ENCODE peak calls at places on chromosome 7, in six cellular contexts. X is H1, R is mesenchymal stem cell, V is IMR-90, Z is H9, L is trophoblast cell. P is an unnamed sample.

GRCh38 chr7:13979671-13980438 is 9.6 kb downstream of the ETV1 start:
- DNase-seq in Z (no peak), R (peak), V (peak), L (no peak), X (no peak), P (no peak)

GRCh38 chr7:137069249-137069963 is 201.0 kb downstream of the CHRM2 start:
- DNase-seq in Z (no peak), R (no peak), X (no peak), V (no peak), L (no peak), P (no peak)

GRCh38 chr7:132113536-132114409 is 462.5 kb downstream of the PLXNA4 start:
- DNase-seq in Z (peak), L (no peak), X (no peak), V (no peak), R (no peak), P (no peak)

GRCh38 chr7:87215051-87215450 is 4.5 kb downstream of the TMEM243 start:
- DNase-seq in X (no peak), V (no peak), R (no peak), L (no peak), Z (no peak), P (no peak)

GRCh38 chr7:101990811-101991418 is 173.5 kb downstream of the CUX1 start:
- DNase-seq in V (no peak), X (no peak), Z (no peak), R (no peak), L (no peak), P (no peak)

GRCh38 chr7:47313564-47313963 is 268.3 kb downstream of the TNS3 start:
- DNase-seq in V (no peak), X (peak), R (peak), Z (no peak), L (no peak), P (no peak)

GRCh38 chr7:67625257-67625713 is 628.7 kb downstream of the TYW1 start:
- DNase-seq in Z (peak), V (peak), L (no peak), X (peak), R (peak), P (peak)

GRCh38 chr7:33698692-33699128 is 206.6 kb upstream of the BMPER start:
- DNase-seq in Z (no peak), L (no peak), X (no peak), V (no peak), R (no peak), P (no peak)

GRCh38 chr7:128741491-128741890 is 2.3 kb downstream of the CALU start:
- DNase-seq in L (no peak), V (no peak), X (no peak), Z (no peak), R (no peak), P (no peak)

GRCh38 chr7:27113991-27114866 is 11.7 kb upstream of the HOXA2 start:
- DNase-seq in V (peak), X (peak), Z (no peak), L (no peak), R (peak), P (no peak)

GRCh38 chr7:33452805-33453502 is 323.6 kb downstream of the BBS9 start:
- DNase-seq in L (no peak), Z (no peak), X (no peak), V (peak), R (no peak), P (no peak)

GRCh38 chr7:132131196-132131595 is 445.1 kb downstream of the PLXNA4 start:
- DNase-seq in X (no peak), Z (no peak), V (no peak), L (no peak), R (no peak), P (no peak)

GRCh38 chr7:1814089-1814811 is 144.2 kb downstream of the ELFN1 start:
- DNase-seq in V (no peak), R (no peak), X (no peak), Z (no peak), L (no peak), P (no peak)

GRCh38 chr7:86600506-86601290 is 43.0 kb upstream of the GRM3 start:
- DNase-seq in X (no peak), R (no peak), Z (peak), L (no peak), V (no peak), P (no peak)

GRCh38 chr7:30278849-30279505 is 5.4 kb upstream of the ZNRF2 start:
- DNase-seq in R (no peak), L (no peak), X (no peak), V (no peak), Z (no peak), P (no peak)

GRCh38 chr7:144391823-144392255 is 11.7 kb downstream of the NOBOX start:
- DNase-seq in R (peak), X (peak), L (no peak), V (peak), Z (no peak), P (peak)

GRCh38 chr7:98051118-98051744 is 55.4 kb upstream of the LMTK2 start:
- DNase-seq in Z (peak), V (no peak), L (no peak), X (peak), R (no peak), P (peak)

GRCh38 chr7:102079140-102080002 is 207.3 kb upstream of the SH2B2 start:
- DNase-seq in X (no peak), L (no peak), R (no peak), V (no peak), Z (no peak), P (no peak)

GRCh38 chr7:109879429-109879828 is 1211.5 kb upstream of the LRRN3 start:
- DNase-seq in Z (no peak), R (no peak), V (no peak), X (no peak), L (no peak), P (no peak)
- H4K91ac ChIP-seq in Z (no peak), R (no peak), V (no peak), X (no peak), L (no peak), P (no peak)

GRCh38 chr7:44711528-44711927 is 37.1 kb upstream of the ZMIZ2 start:
- DNase-seq in L (no peak), V (no peak), Z (no peak), R (no peak), X (no peak), P (no peak)
- H4K91ac ChIP-seq in L (no peak), V (no peak), Z (no peak), R (no peak), X (no peak), P (no peak)

GRCh38 chr7:24963218-24963617 is 16.8 kb downstream of the OSBPL3 start:
- DNase-seq in Z (no peak), L (no peak), X (no peak), V (peak), R (peak), P (no peak)
- H4K91ac ChIP-seq in Z (no peak), L (no peak), X (no peak), V (peak), R (peak), P (no peak)

GRCh38 chr7:77983973-77984372 is 185.4 kb downstream of the PHTF2 start:
- DNase-seq in R (no peak), X (no peak), V (no peak), L (no peak), Z (no peak), P (no peak)
- H4K91ac ChIP-seq in R (no peak), X (no peak), V (no peak), L (no peak), Z (no peak), P (no peak)

DNA sequence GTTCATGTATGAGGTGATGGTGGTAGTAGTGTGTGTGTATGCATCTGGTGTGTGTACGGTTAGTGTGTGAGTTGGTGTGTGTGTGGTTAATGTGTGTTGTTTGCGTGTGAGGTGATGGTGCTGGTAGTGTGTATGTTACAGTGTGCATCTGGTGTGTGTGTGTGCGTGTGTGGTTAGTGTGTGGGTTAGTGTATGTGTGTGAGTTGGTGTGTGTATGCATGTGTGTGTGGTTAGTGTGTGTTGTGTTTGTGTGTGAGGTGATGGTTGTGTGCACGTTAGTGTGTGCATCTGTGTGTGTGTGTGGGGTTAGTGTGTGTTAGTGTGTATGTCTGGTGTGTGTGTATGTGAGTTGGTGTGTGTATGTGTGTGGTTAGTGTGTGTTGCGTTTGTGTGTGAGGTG is 153.0 kb downstream of the ACTR3B start:
- DNase-seq in Z (no peak), X (no peak), V (no peak), L (no peak), R (no peak), P (no peak)
- H4K91ac ChIP-seq in Z (no peak), X (peak), V (no peak), L (no peak), R (no peak), P (peak)

GRCh38 chr7:77863860-77864259 is 65.3 kb downstream of the PHTF2 start:
- DNase-seq in X (no peak), L (no peak), Z (no peak), V (no peak), R (no peak), P (no peak)

GRCh38 chr7:77862691-77863090 is 64.1 kb downstream of the PHTF2 start:
- DNase-seq in R (no peak), Z (no peak), L (no peak), V (no peak), X (no peak), P (no peak)

GRCh38 chr7:77867208-77867915 is 68.8 kb downstream of the PHTF2 start:
- DNase-seq in X (no peak), R (peak), Z (no peak), L (no peak), V (peak), P (no peak)

GRCh38 chr7:77866370-77866769 is 67.8 kb downstream of the PHTF2 start:
- DNase-seq in R (peak), L (no peak), X (no peak), V (peak), Z (no peak), P (no peak)

DNA sequence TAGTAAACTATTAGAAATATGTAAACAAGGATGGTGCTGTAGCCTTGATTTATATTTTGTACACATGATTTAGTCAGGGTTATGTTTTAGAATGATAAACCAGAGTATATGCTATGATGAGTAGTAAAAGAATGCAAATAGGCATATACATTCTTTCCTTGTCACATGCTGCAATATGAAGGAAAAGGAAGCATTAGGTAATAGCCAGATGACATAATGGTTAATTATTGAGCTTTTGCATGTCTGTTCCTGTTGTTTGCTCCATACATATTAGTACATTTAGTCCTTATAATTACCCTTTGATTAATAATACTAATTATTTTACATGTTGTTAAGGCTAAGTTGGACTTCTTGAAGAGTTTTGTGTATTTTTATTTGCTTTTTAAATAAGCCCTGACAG is 68.2 kb downstream of the PHTF2 start:
- DNase-seq in X (no peak), L (no peak), Z (no peak), V (peak), R (peak), P (no peak)
- H4K91ac ChIP-seq in X (no peak), L (no peak), Z (no peak), V (peak), R (no peak), P (no peak)

GRCh38 chr7:143000648-143001047 is 26.3 kb downstream of the OR9A2 start:
- DNase-seq in L (no peak), R (no peak), X (no peak), V (no peak), Z (no peak), P (no peak)
- H4K91ac ChIP-seq in L (no peak), R (no peak), X (no peak), V (no peak), Z (no peak), P (no peak)

GRCh38 chr7:24158976-24159375 is 125.0 kb upstream of the NPY start:
- DNase-seq in R (no peak), X (no peak), Z (no peak), V (no peak), L (no peak), P (no peak)
- H4K91ac ChIP-seq in R (no peak), X (no peak), Z (no peak), V (no peak), L (no peak), P (no peak)

GRCh38 chr7:100890640-100891521 is 1.4 kb upstream of the UFSP1 start:
- DNase-seq in V (no peak), Z (peak), L (no peak), R (no peak), X (peak), P (no peak)
- H4K91ac ChIP-seq in V (peak), Z (no peak), L (peak), R (peak), X (peak), P (no peak)

GRCh38 chr7:19708397-19709248 is at the start of gene POLR1F:
- DNase-seq in R (peak), L (peak), V (peak), X (peak), Z (peak), P (peak)

GRCh38 chr7:19707240-19707639 is 1.6 kb downstream of the POLR1F start:
- DNase-seq in V (peak), Z (no peak), R (peak), L (no peak), X (no peak), P (no peak)

GRCh38 chr7:19713676-19714075 is 4.8 kb upstream of the POLR1F start:
- DNase-seq in X (no peak), R (peak), Z (no peak), V (peak), L (peak), P (peak)

GRCh38 chr7:19705663-19706062 is 3.2 kb downstream of the POLR1F start:
- DNase-seq in Z (no peak), V (no peak), X (no peak), L (no peak), R (no peak), P (no peak)

DNA sequence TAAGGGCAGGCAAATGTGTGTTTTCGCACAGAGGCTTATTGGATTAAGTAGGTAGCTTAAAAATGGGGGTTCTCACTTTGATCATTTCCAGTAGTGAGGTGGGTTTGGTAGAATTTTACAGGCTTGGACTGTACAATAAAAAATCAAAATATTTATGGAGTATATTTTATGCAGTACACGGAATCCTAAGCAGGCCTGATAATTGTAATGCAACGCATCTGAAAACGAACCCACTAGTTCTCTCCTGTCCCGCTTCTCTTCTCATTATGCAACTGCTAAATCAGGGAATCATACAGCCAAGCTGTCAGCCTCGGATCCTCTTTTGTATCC is 377 bp upstream of the POLR1F start:
- DNase-seq in X (no peak), L (no peak), R (no peak), Z (no peak), V (no peak), P (no peak)
- H4K91ac ChIP-seq in X (no peak), L (no peak), R (no peak), Z (no peak), V (no peak), P (no peak)

P was measured in neuronal stem cell.